ENCODE peak calls at places on chromosomes 6 and 20, in seven cellular contexts. U is adrenal gland, Z is lower lobe of right lung, I is WERI-Rb-1, E is tibial artery, X is GM12878, H is RWPE1. S is an unnamed sample.

GRCh38 chr6:170442596-170442995 is 110.5 kb downstream of the PSMB1 start:
- DNase-seq in E (no peak), I (no peak), X (no peak), U (no peak), Z (no peak), H (no peak), S (no peak)

GRCh38 chr6:43608310-43608763 is 20.7 kb downstream of the GTPBP2 start:
- DNase-seq in Z (no peak), I (peak; percentile 83), H (peak; percentile 56), X (peak; percentile 17), E (no peak), U (peak; percentile 69), S (peak; percentile 72)

GRCh38 chr6:125871365-125871764 is 80.6 kb downstream of the NCOA7 start:
- DNase-seq in Z (no peak), E (no peak), U (no peak), X (no peak), I (no peak), H (no peak), S (no peak)

GRCh38 chr20:34343458-34344255 is 19.4 kb upstream of the ITCH start:
- DNase-seq in U (no peak), E (no peak), I (no peak), X (no peak), H (no peak), Z (no peak), S (no peak)

GRCh38 chr6:163667372-163668060 is 253.0 kb downstream of the QKI start:
- DNase-seq in X (peak; percentile 93), U (peak; percentile 50), Z (no peak), I (no peak), H (no peak), E (no peak), S (no peak)

GRCh38 chr6:11218477-11218826 is 14.0 kb downstream of the NEDD9 start:
- DNase-seq in H (no peak), U (no peak), X (no peak), E (no peak), I (no peak), Z (no peak), S (no peak)

GRCh38 chr6:14165091-14165490 is 47.5 kb downstream of the CD83 start:
- DNase-seq in X (no peak), I (no peak), U (no peak), E (no peak), Z (no peak), H (peak; percentile 17), S (no peak)

GRCh38 chr6:53151676-53152075 is 3.0 kb upstream of the GCM1 start:
- DNase-seq in Z (no peak), X (no peak), U (no peak), I (peak; percentile 40), H (no peak), E (no peak), S (no peak)

GRCh38 chr6:166143011-166143410 is 24.6 kb downstream of the TBXT start:
- DNase-seq in H (no peak), Z (no peak), E (no peak), X (no peak), I (no peak), U (no peak), S (no peak)

GRCh38 chr6:88964509-88964908 is 1.1 kb upstream of the RNGTT start:
- DNase-seq in I (no peak), X (no peak), H (no peak), E (no peak), U (no peak), Z (no peak), S (no peak)

GRCh38 chr6:119234941-119235340 is 114.6 kb downstream of the MAN1A1 start:
- DNase-seq in X (no peak), I (no peak), E (no peak), U (no peak), Z (no peak), H (no peak), S (no peak)

GRCh38 chr6:77650098-77650663 is 2.7 kb upstream of the MEI4 start:
- DNase-seq in Z (peak; percentile 47), I (no peak), X (no peak), E (no peak), H (no peak), U (peak; percentile 80), S (no peak)

GRCh38 chr20:62523473-62524203 is 47.8 kb upstream of the GATA5 start:
- DNase-seq in Z (no peak), I (peak; percentile 44), E (no peak), H (no peak), X (no peak), U (no peak), S (peak; percentile 69)

GRCh38 chr6:159645659-159646058 is 47.4 kb downstream of the SOD2 start:
- DNase-seq in Z (no peak), E (no peak), I (no peak), U (no peak), X (no peak), H (no peak), S (no peak)

GRCh38 chr6:142907017-142907470 is 37.9 kb downstream of the HIVEP2 start:
- DNase-seq in H (no peak), X (no peak), I (no peak), E (no peak), Z (no peak), U (no peak), S (no peak)

GRCh38 chr20:53492212-53492611 is 101.4 kb downstream of the ZNF217 start:
- DNase-seq in I (no peak), X (no peak), E (no peak), H (no peak), U (no peak), Z (no peak), S (no peak)

GRCh38 chr6:13500264-13500663 is 12.9 kb upstream of the GFOD1 start:
- DNase-seq in X (no peak), U (no peak), I (no peak), E (no peak), H (no peak), Z (no peak), S (no peak)

DNA sequence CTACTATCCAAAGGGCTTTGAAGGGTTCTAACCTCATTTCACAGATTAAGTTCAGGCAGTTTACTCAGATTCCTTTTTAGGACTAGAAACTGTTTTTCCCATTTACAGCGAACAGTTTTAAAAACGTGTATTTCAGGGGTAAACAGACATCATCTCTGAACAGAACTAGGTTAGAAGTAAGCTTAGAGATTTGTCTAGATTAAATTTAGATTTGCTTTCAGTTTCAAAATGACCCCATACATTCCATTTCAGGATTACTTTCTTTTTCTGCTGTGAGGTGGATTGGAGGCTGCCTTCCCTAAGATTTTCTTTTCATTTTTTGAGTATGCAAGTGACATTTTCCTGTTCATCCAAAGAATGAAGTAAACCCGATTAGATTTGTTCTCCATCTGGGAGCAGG is 747.3 kb downstream of the KHDRBS2 start:
- DNase-seq in E (no peak), X (peak; percentile 1), U (no peak), H (no peak), Z (no peak), I (no peak), S (no peak)
- H3K27ac ChIP-seq in E (no peak overlapping the region), X (no peak overlapping the region), U (no peak overlapping the region), H (no peak overlapping the region), Z (no peak overlapping the region), I (no peak overlapping the region), S (no peak overlapping the region)

GRCh38 chr20:1327241-1327653 is 1.7 kb downstream of the SDCBP2 start:
- DNase-seq in I (no peak), X (no peak), U (peak; percentile 40), Z (peak; percentile 84), E (peak; percentile 52), H (no peak), S (peak; percentile 10)

GRCh38 chr20:1328680-1329330 is at the start of gene SDCBP2:
- DNase-seq in E (peak; percentile 65), U (no peak), I (no peak), X (no peak), H (peak; percentile 75), Z (peak; percentile 72), S (peak; percentile 2)

GRCh38 chr20:1326031-1326930 is 2.7 kb downstream of the SDCBP2 start:
- DNase-seq in X (no peak), H (no peak), I (no peak), Z (no peak), E (peak; percentile 17), U (peak; percentile 39), S (peak; percentile 3)

GRCh38 chr20:1330075-1330830 is 1.3 kb upstream of the SDCBP2 start:
- DNase-seq in I (no peak), X (peak; percentile 63), H (peak; percentile 44), Z (no peak), U (peak; percentile 93), E (peak; percentile 78), S (peak; percentile 11)

GRCh38 chr20:1327827-1328679 is 886 bp downstream of the SDCBP2 start:
- DNase-seq in U (no peak), I (no peak), X (no peak), H (no peak), Z (no peak), E (peak; percentile 39), S (peak; percentile 5)
- TF ChIP-seq CTCF in U (no peak), I (no peak), X (no peak), H (no peak), Z (no peak), E (no peak), S (no peak)

GRCh38 chr6:151663559-151663958 is 143.9 kb upstream of the ESR1 start:
- DNase-seq in X (no peak), I (no peak), E (no peak), U (no peak), Z (no peak), H (no peak), S (no peak)
- H3K27ac ChIP-seq in X (no peak overlapping the region), I (no peak overlapping the region), E (no peak overlapping the region), U (no peak overlapping the region), Z (no peak overlapping the region), H (no peak overlapping the region), S (no peak overlapping the region)

DNA sequence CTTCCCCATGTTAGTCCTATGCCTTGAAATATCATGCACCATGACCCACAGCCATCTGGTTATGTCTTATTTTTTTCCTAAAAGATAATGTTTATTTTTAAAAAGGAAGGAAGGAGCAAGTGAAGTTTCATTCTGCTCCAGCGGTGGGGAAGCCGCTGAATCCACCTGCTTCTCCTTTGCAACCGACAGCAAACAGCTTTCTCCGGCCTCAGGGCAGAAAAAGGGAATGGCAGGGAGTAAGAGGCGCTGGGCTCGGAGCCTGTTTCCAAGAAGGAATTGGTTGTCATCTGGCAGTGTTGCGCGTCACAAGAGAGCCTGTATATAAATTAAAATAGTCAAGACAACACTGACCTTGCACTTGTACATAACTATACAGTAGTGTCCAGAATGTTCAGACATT is 14.3 kb downstream of the GFRA4 start:
- DNase-seq in U (no peak), H (no peak), Z (no peak), E (no peak), X (no peak), I (no peak), S (no peak)
- TF ChIP-seq CTCF in U (no peak), H (no peak), Z (no peak), E (no peak), X (no peak), I (no peak), S (no peak)

S was measured in DND-41.